ENCODE peak calls at places on chromosomes 16 and 17, in four cellular contexts. Z is fibroblast of mammary gland; I is CD4-positive, alpha-beta T cell; K is MV-4-11. C is an unnamed sample.

GRCh38 chr17:52648995-52649394 is 490.5 kb upstream of the CA10 start:
- DNase-seq in Z (no peak), I (no peak), K (no peak), C (no peak)

GRCh38 chr16:16033208-16033717 is 83.8 kb downstream of the ABCC1 start:
- DNase-seq in Z (no peak), I (no peak), K (peak), C (no peak)

GRCh38 chr16:1979271-1980025 is 1.8 kb downstream of the NOXO1 start:
- DNase-seq in Z (peak), I (no peak), K (no peak), C (no peak)

GRCh38 chr16:58464916-58465731 is 34.8 kb upstream of the NDRG4 start:
- DNase-seq in Z (no peak), I (no peak), K (no peak), C (no peak)

GRCh38 chr17:34386925-34387550 is 24.0 kb upstream of the CCL1 start:
- DNase-seq in Z (peak), I (no peak), K (peak), C (peak)

GRCh38 chr17:45132569-45133463 is 501 bp upstream of the PLCD3 start:
- DNase-seq in Z (peak), I (peak), K (peak), C (peak)

GRCh38 chr16:85687651-85688471 is 893 bp downstream of the GINS2 start:
- DNase-seq in Z (no peak), I (no peak), K (no peak), C (no peak)

GRCh38 chr17:74502866-74503265 is 28.4 kb downstream of the CD300LB start:
- DNase-seq in Z (peak), I (no peak), K (peak), C (no peak)

GRCh38 chr17:77217136-77217535 is 76.4 kb downstream of the SEC14L1 start:
- DNase-seq in Z (no peak), I (no peak), K (no peak), C (no peak)

GRCh38 chr17:35052240-35052608 is 11.3 kb downstream of the RFFL start:
- DNase-seq in Z (peak), I (no peak), K (no peak), C (peak)

GRCh38 chr17:9086577-9086976 is 65.3 kb downstream of the NTN1 start:
- DNase-seq in Z (no peak), I (no peak), K (no peak), C (no peak)

GRCh38 chr16:12523002-12523401 is 280.7 kb downstream of the CPPED1 start:
- DNase-seq in Z (no peak), I (no peak), K (no peak), C (no peak)

GRCh38 chr16:78113258-78113657 is 13.8 kb downstream of the WWOX start:
- DNase-seq in Z (no peak), I (no peak), K (no peak), C (no peak)

GRCh38 chr17:8189041-8189710 is 804 bp downstream of the BORCS6 start:
- DNase-seq in Z (no peak), I (no peak), K (no peak), C (no peak)

GRCh38 chr17:41811549-41812175 is at the start of gene P3H4:
- DNase-seq in Z (peak), I (peak), K (peak), C (peak)

GRCh38 chr17:79620207-79621038 is 9.6 kb upstream of the RBFOX3 start:
- DNase-seq in Z (no peak), I (no peak), K (no peak), C (no peak)

GRCh38 chr16:20610892-20611349 is 34.8 kb upstream of the ACSM2B start:
- DNase-seq in Z (no peak), I (no peak), K (no peak), C (no peak)

GRCh38 chr16:21071741-21072140 is 78.9 kb downstream of the DNAH3 start:
- DNase-seq in Z (no peak), I (no peak), K (no peak), C (no peak)

GRCh38 chr17:48100591-48101011 is 677 bp downstream of the CBX1 start:
- DNase-seq in Z (peak), I (no peak), K (no peak), C (peak)

GRCh38 chr17:53032861-53033271 is 789.9 kb upstream of the KIF2B start:
- DNase-seq in Z (peak), I (no peak), K (peak), C (no peak)

C was measured in LHCN-M2.